ENCODE peak calls at places on chromosomes 7 and 10, in ten cellular contexts. H, Q, C, W, X, V, M, A, N and B are unnamed samples.

GRCh38 chr7:143492799-143493568 is 15.3 kb downstream of the TAS2R41 start:
- DNase-seq in M (no peak), Q (no peak), A (no peak), H (no peak), C (no peak), W (no peak), N (no peak), V (no peak), X (peak), B (no peak)

GRCh38 chr10:63720072-63720537 is 198.9 kb downstream of the REEP3 start:
- DNase-seq in X (peak), A (peak), C (peak), W (no peak), N (peak), M (no peak), H (peak), V (no peak), Q (peak), B (no peak)

GRCh38 chr7:151761256-151761655 is 115.7 kb downstream of the PRKAG2 start:
- DNase-seq in V (no peak), A (peak), H (no peak), W (no peak), C (no peak), N (peak), Q (no peak), M (no peak), X (peak), B (no peak)

GRCh38 chr7:77855371-77856083 is 57.0 kb downstream of the PHTF2 start:
- DNase-seq in N (no peak), M (peak), Q (no peak), V (no peak), W (no peak), H (no peak), X (no peak), C (peak), A (no peak), B (no peak)

GRCh38 chr7:130734525-130735272 is 692 bp upstream of the KLF14 start:
- DNase-seq in W (no peak), N (no peak), A (peak), C (peak), H (peak), M (no peak), X (no peak), Q (no peak), V (no peak), B (no peak)

GRCh38 chr7:130388671-130389070 is 8.4 kb downstream of the CPA1 start:
- DNase-seq in A (no peak), Q (no peak), X (no peak), M (no peak), N (no peak), C (no peak), H (no peak), V (no peak), W (no peak), B (no peak)

GRCh38 chr10:103528551-103528950 is 35.0 kb downstream of the NEURL1 start:
- DNase-seq in V (no peak), Q (no peak), A (no peak), H (no peak), W (no peak), C (no peak), M (no peak), X (no peak), N (no peak), B (no peak)

GRCh38 chr7:140054751-140055150 is 8.0 kb downstream of the PARP12 start:
- DNase-seq in C (no peak), A (no peak), W (no peak), X (no peak), M (no peak), H (no peak), V (no peak), Q (no peak), N (no peak), B (no peak)

GRCh38 chr7:150756858-150757257 is 19.6 kb downstream of the GIMAP5 start:
- DNase-seq in H (peak), A (peak), Q (peak), V (no peak), N (no peak), C (no peak), X (peak), M (no peak), W (no peak), B (no peak)

GRCh38 chr10:49610015-49610734 is at the start of gene SLC18A3:
- DNase-seq in H (peak), X (no peak), A (no peak), V (no peak), M (peak), C (no peak), Q (peak), W (no peak), N (no peak), B (no peak)

GRCh38 chr7:47501406-47501805 is 80.5 kb downstream of the TNS3 start:
- DNase-seq in H (no peak), V (no peak), Q (no peak), N (no peak), X (no peak), A (no peak), W (peak), M (no peak), C (peak), B (no peak)

GRCh38 chr10:100829103-100829870 is 83.5 kb upstream of the SLF2 start:
- DNase-seq in X (no peak), A (no peak), W (no peak), C (no peak), N (no peak), M (no peak), H (peak), Q (peak), V (no peak), B (no peak)

GRCh38 chr7:27737591-27737990 is 2.4 kb upstream of the TAX1BP1 start:
- DNase-seq in X (no peak), M (no peak), W (no peak), A (no peak), V (no peak), N (no peak), H (no peak), C (no peak), Q (no peak), B (no peak)

GRCh38 chr10:21523007-21523406 is 2.5 kb downstream of the SKIDA1 start:
- DNase-seq in V (no peak), C (peak), M (no peak), Q (peak), A (peak), N (no peak), W (no peak), X (no peak), H (peak), B (no peak)

GRCh38 chr7:70143089-70144044 is 545.1 kb downstream of the AUTS2 start:
- DNase-seq in V (no peak), X (no peak), C (peak), H (no peak), M (no peak), W (peak), N (no peak), A (no peak), Q (no peak), B (peak)

GRCh38 chr7:16926861-16927260 is 45.1 kb upstream of the AGR3 start:
- DNase-seq in C (no peak), H (no peak), A (no peak), W (no peak), V (no peak), Q (no peak), X (peak), N (no peak), M (no peak), B (no peak)

DNA sequence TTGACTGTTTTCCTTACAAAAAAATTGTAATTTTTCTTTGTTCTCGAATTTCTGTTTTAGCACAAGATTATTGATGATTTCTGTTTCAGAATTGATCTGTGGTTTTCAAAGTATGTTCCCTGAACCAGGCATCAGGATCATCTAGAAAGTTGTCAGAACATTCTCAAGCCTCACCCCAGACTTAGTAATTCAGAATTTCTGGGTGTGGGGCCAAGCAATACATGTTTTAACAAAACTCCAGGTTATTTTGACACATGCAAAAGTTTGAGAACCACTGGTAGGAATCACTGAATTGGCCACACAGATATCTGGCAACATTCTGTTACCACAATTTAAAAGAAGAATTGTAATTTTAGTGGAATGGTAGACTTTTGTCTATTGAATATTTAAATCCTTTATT is 1173.9 kb upstream of the LRRTM3 start:
- DNase-seq in M (no peak), V (no peak), N (no peak), W (no peak), X (peak), Q (no peak), C (no peak), A (no peak), H (no peak), B (no peak)
- TF ChIP-seq CTCF in M (no peak), V (no peak), N (no peak), W (no peak), X (no peak), Q (no peak), C (no peak), A (no peak), H (no peak), B (no peak)

GRCh38 chr10:110857265-110858158 is 14.2 kb upstream of the PDCD4 start:
- DNase-seq in V (no peak), M (no peak), W (no peak), N (peak), C (no peak), H (no peak), Q (no peak), X (peak), A (peak), B (no peak)
- H3K4me3 ChIP-seq in V (no peak), M (no peak), W (no peak), N (peak), C (no peak), H (no peak), Q (no peak), X (no peak), A (no peak), B (no peak)

DNA sequence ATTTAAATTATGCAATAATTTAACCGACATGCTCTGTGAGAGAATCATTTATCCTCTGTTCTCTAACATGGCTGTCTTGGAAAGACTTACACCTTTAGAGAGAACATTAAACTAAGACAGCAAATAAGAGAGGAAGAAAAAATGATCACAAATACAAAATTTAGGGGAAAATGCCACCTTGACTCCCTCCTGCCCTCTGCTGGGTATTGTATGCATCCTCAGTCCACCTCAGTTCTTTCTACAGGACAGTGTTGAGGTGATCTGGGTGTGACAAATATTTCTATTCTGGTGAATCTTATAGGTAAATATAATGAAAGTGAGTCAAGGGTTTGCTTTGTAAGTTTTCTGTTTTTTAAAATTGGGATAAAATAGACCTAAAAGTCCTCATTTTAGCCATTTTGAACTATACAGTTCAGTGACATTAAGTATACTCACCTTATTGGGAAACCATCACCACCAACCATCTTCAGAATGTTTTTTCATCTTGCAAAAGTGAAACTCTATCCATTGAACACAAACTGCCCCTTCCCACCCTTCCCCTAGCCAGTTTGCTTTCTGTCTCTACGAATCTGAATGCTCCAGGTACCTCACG is 61.5 kb upstream of the ELMO1 start:
- DNase-seq in A (peak), V (no peak), W (no peak), N (no peak), H (peak), M (no peak), C (no peak), X (peak), Q (peak), B (no peak)
- TF ChIP-seq CTCF in A (peak), V (peak), W (peak), N (peak), H (peak), M (peak), C (no peak), X (peak), Q (peak), B (no peak)

DNA sequence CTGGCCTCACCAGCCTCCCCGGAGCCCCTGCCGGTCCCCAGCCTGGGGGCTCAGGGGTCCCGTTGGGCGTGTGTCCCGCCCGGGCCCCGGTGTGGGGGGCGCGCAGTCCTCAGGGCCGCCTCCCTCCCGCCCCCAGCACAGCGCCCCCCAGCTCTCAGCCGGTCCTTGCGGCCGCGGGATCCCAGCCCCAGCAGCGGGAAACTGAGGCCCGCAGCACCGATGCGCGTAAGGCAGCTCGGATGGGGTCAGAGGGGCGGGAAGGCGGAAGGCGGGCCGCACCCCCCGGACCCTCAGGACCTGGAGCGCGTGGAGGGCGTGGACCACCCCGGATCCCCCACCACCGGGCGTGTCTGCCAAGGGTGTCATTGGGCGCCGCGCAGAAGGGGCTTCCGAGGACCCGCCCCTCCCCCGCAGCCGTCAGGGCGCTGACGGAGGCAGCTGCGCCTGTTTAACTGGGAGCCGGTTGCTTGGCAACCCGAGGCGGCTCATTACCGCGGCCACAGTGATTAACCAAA is 14.9 kb downstream of the UNCX start:
- DNase-seq in N (no peak), H (no peak), A (peak), V (no peak), X (no peak), Q (peak), W (no peak), M (peak), C (no peak), B (no peak)
- H3K4me3 ChIP-seq in N (no peak), H (peak), A (no peak), V (no peak), X (no peak), Q (peak), W (no peak), M (no peak), C (no peak), B (no peak)

GRCh38 chr10:118990326-118990725 is 39.2 kb upstream of the NANOS1 start:
- DNase-seq in V (no peak), Q (no peak), A (no peak), W (no peak), C (no peak), M (no peak), N (no peak), X (no peak), H (no peak), B (no peak)
- TF ChIP-seq CTCF in V (no peak), Q (no peak), A (no peak), W (no peak), C (no peak), M (no peak), N (no peak), X (no peak), H (no peak), B (no peak)

DNA sequence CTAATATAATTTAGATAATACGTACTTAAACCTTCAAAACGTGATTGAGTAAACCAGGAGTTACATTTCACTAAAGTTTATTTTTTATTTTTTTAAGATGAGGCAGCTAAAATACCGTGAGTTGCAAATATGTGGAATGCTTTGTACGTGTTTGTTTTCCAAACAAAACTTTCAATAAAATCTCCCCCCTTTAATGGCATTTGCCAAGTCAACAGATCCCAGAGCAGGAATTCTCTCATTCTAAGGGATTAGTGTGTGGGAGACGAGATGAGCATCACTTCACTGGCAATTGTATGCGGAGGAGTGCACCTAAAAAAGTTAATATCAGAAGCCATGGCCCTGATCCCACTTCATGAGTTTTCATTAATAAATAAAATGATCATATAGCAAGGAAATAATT is 53.7 kb upstream of the MAGI2 start:
- DNase-seq in W (no peak), Q (peak), A (no peak), X (no peak), H (peak), C (no peak), M (no peak), V (no peak), N (no peak), B (no peak)
- H3K4me3 ChIP-seq in W (no peak), Q (no peak), A (no peak), X (no peak), H (no peak), C (no peak), M (no peak), V (no peak), N (no peak), B (no peak)

GRCh38 chr10:11113156-11113555 is 95.5 kb downstream of the CELF2 start:
- DNase-seq in C (no peak), W (no peak), N (no peak), H (no peak), Q (no peak), A (peak), M (no peak), V (no peak), X (no peak), B (no peak)
- TF ChIP-seq CTCF in C (no peak), W (peak), N (no peak), H (peak), Q (peak), A (peak), M (peak), V (peak), X (no peak), B (peak)

GRCh38 chr7:127752829-127753228 is 100.8 kb downstream of the SND1 start:
- DNase-seq in X (no peak), C (no peak), Q (no peak), H (no peak), A (no peak), N (no peak), V (no peak), W (no peak), M (no peak), B (no peak)
- H3K4me3 ChIP-seq in X (no peak), C (no peak), Q (no peak), H (no peak), A (no peak), N (no peak), V (no peak), W (no peak), M (no peak), B (no peak)